ENCODE peak calls at places on chromosomes 6 and 20, in four cellular contexts. D, I, U and C are unnamed samples.

GRCh38 chr20:62346398-62347150 is 20.5 kb downstream of the LAMA5 start:
- DNase-seq in U (no peak), I (no peak), D (no peak), C (no peak)

GRCh38 chr6:71012871-71013456 is 56.1 kb upstream of the B3GAT2 start:
- DNase-seq in D (no peak), I (peak), U (peak), C (peak)

GRCh38 chr6:150403458-150404245 is 34.8 kb downstream of the IYD start:
- DNase-seq in U (peak), D (no peak), I (peak), C (peak)

GRCh38 chr20:57655812-57656161 is 35.6 kb upstream of the ZBP1 start:
- DNase-seq in D (no peak), U (no peak), I (no peak), C (no peak)

GRCh38 chr6:51660767-51661166 is 426.6 kb downstream of the PKHD1 start:
- DNase-seq in U (no peak), I (no peak), D (no peak), C (no peak)

GRCh38 chr6:120735641-120736040 is 598.6 kb downstream of the TBC1D32 start:
- DNase-seq in U (no peak), D (no peak), I (peak), C (no peak)

GRCh38 chr6:15621203-15622044 is 41.4 kb downstream of the DTNBP1 start:
- DNase-seq in I (peak), D (no peak), U (no peak), C (no peak)

GRCh38 chr20:9388826-9389187 is 125.6 kb upstream of the LAMP5 start:
- DNase-seq in U (no peak), I (no peak), D (no peak), C (no peak)

GRCh38 chr20:34215711-34216381 is 25.4 kb upstream of the ASIP start:
- DNase-seq in U (no peak), D (peak), I (peak), C (peak)

GRCh38 chr6:159716247-159717086 is 10.8 kb upstream of the WTAP start:
- DNase-seq in I (peak), D (peak), U (peak), C (peak)

GRCh38 chr6:52718535-52718934 is 44.7 kb downstream of the GSTA2 start:
- DNase-seq in D (no peak), I (peak), U (no peak), C (no peak)

GRCh38 chr20:61284752-61285151 is 32.7 kb downstream of the CDH4 start:
- DNase-seq in D (no peak), I (no peak), U (no peak), C (no peak)

GRCh38 chr6:139881728-139882211 is 507.3 kb upstream of the CITED2 start:
- DNase-seq in U (no peak), I (peak), D (no peak), C (no peak)
- H3K4me3 ChIP-seq in U (no peak), I (no peak), D (no peak), C (no peak)

GRCh38 chr6:24777227-24777626 is 2.5 kb downstream of the GMNN start:
- DNase-seq in I (no peak), D (no peak), U (no peak), C (no peak)

GRCh38 chr6:24779416-24779815 is 4.7 kb downstream of the GMNN start:
- DNase-seq in U (no peak), I (no peak), D (no peak), C (no peak)

GRCh38 chr6:24778121-24778520 is 3.4 kb downstream of the GMNN start:
- DNase-seq in I (no peak), D (no peak), U (no peak), C (no peak)

GRCh38 chr6:24780206-24780605 is 5.5 kb downstream of the GMNN start:
- DNase-seq in I (no peak), U (no peak), D (no peak), C (no peak)

GRCh38 chr6:24778878-24779277 is 4.1 kb downstream of the GMNN start:
- DNase-seq in U (no peak), I (no peak), D (no peak), C (no peak)
- H3K4me3 ChIP-seq in U (no peak), I (no peak), D (no peak), C (no peak)

DNA sequence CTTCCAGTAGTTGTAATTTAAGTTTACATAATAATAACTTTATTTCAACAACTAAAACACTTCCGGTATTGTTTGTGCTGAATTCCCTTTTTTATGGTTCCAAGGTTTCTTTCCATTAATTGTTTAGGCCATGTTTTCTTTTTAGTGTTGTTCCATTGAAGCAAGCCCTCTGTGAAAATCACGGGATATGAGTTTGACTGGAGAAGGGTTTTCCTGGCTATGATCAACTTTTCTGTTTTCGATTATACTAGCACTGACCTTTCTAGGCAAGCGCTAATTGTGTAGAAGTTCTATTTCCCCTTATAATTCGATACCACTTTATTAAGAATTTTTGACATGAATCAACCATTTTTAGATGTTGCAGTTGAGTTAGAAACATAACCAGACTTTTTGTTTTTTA is 2.4 kb downstream of the LAMA2 start:
- DNase-seq in I (no peak), U (no peak), D (no peak), C (no peak)
- H3K4me3 ChIP-seq in I (no peak), U (peak), D (peak), C (no peak)

GRCh38 chr6:31827286-31828079 is at the start of gene HSPA1B:
- DNase-seq in I (peak), D (peak), U (peak), C (peak)

GRCh38 chr6:31829633-31830492 is 2.3 kb downstream of the HSPA1B start:
- DNase-seq in I (peak), U (no peak), D (no peak), C (no peak)

GRCh38 chr6:31834367-31834703 is 6.8 kb downstream of the HSPA1B start:
- DNase-seq in I (peak), U (no peak), D (peak), C (peak)

GRCh38 chr6:31834704-31835375 is 7.3 kb downstream of the HSPA1B start:
- DNase-seq in U (no peak), D (peak), I (peak), C (no peak)

DNA sequence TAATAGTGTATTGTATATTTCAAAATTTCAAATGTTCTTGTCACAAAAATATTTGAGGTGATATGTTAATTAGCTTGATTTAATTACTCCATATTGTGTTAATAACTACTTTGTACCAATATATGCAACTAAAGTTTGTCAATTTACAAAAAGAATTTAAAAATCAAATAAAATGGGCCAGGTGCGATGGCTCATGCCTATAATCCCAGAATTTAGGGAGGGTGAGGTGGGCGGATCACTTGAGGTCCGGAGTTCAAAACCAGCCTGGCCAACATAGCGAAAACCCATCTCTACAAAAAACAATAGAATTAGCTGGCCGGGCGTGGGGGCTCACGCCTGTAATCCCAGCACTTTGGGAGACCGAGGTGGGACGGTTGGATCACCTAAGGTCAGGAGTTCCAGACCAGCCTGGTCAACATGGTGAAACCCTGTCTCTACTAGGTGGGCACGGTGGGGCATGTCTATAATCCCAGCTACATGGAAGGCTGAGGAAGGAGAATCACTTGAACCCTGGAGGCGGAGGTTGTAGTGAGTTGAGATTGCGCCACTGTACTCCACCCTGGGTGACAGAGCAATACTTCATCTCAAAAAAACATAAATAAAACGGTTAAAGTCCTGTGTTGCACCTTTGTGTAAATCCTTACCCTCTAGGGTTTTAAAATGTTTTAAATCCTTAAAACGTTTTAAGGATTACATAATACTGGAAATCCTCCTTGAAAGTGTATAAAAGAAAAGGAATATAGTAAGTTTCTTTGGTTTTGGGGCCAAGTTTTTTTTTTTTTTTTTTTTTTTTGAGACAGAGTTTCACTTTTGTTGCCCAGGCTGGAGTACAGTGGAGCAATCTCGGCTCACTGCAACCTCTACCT is 4.0 kb downstream of the HSPA1B start:
- DNase-seq in I (no peak), D (no peak), U (no peak), C (no peak)
- H3K4me3 ChIP-seq in I (no peak), D (no peak), U (peak), C (peak)

GRCh38 chr6:140079328-140079727 is 704.9 kb upstream of the CITED2 start:
- DNase-seq in I (peak), D (peak), U (no peak), C (no peak)
- H3K4me3 ChIP-seq in I (no peak), D (no peak), U (no peak), C (no peak)

DNA sequence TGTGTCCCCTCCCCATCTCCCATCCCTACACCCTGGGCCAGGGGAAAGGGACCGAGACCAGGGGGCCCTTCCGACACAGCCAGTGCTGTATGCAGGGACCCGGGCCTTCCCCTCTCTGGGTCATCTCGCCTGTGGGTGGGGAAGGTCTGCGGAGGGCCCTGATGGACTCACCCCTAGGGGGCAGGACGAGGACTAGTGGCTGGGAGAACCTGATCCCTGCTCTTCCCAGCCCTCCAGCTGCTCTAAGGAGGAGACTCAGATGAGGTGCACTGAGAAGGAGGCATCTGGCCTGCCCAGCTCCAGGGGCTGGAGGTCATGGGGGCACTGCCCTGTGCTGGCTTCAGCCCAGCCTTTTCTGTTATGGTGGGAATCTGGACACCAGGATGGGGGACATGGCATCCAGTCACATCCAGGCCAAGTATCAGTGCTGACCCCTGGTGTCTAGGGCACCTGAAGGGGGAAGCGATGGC is 735 bp downstream of the MYL9 start:
- DNase-seq in I (peak), D (peak), U (no peak), C (peak)
- H3K4me3 ChIP-seq in I (peak), D (peak), U (peak), C (peak)

GRCh38 chr6:56798163-56798562 is 155.5 kb upstream of the DST start:
- DNase-seq in I (peak), D (no peak), U (peak), C (peak)
- H3K4me3 ChIP-seq in I (no peak), D (no peak), U (no peak), C (no peak)